ENCODE peak calls at places on chromosome 14, in seven cellular contexts. F is neural crest cell; S is occipital lobe; P is stimulated activated CD4-positive, alpha-beta T cell treated with anti-CD3 and anti-CD28 coated beads, Interleukin-1b, Interleukin-23, amount 100 ng/mL, for 1 hour; U is MCF 10A; M is T-helper 2 cell; Y is stimulated activated CD8-positive, alpha-beta memory T cell treated with anti-CD3 and anti-CD28 coated beads, Interleukin-2, amount 100 ng/mL, for 1 hour. N is an unnamed sample.

GRCh38 chr14:65769151-65769550 is 356.6 kb downstream of the FUT8 start:
- DNase-seq in F (no peak), M (no peak), U (no peak), P (no peak), Y (no peak), S (peak; percentile 4), N (no peak)

GRCh38 chr14:23725980-23726746 is 90.0 kb downstream of the DHRS2 start:
- DNase-seq in P (no peak), Y (no peak), S (no peak), M (no peak), U (no peak), F (no peak), N (no peak)

GRCh38 chr14:79483472-79483871 is 727.8 kb downstream of the DIO2 start:
- DNase-seq in U (no peak), S (peak; percentile 13), M (no peak), P (no peak), F (no peak), Y (no peak), N (no peak)

GRCh38 chr14:94542111-94542810 is 19.0 kb upstream of the SERPINA4 start:
- DNase-seq in Y (no peak), S (no peak), M (no peak), U (peak; percentile 57), F (no peak), P (no peak), N (peak; percentile 69)

GRCh38 chr14:52032196-52032865 is 36.5 kb downstream of the NID2 start:
- DNase-seq in P (no peak), M (no peak), F (no peak), Y (no peak), U (no peak), S (no peak), N (no peak)

GRCh38 chr14:34212574-34212973 is 249.5 kb downstream of the SPTSSA start:
- DNase-seq in Y (no peak), P (no peak), S (no peak), M (peak; percentile 89), U (no peak), F (no peak), N (no peak)

GRCh38 chr14:72651715-72652114 is 242.2 kb downstream of the DPF3 start:
- DNase-seq in U (no peak), F (no peak), S (no peak), Y (no peak), M (no peak), P (no peak), N (no peak)

GRCh38 chr14:31133133-31133532 is 74.5 kb downstream of the HECTD1 start:
- DNase-seq in F (no peak), Y (no peak), P (no peak), U (no peak), M (no peak), S (no peak), N (no peak)

GRCh38 chr14:92528486-92529100 is 15.0 kb downstream of the RIN3 start:
- DNase-seq in P (no peak), M (no peak), F (no peak), Y (no peak), U (no peak), S (no peak), N (no peak)

GRCh38 chr14:82420874-82421273 is 887.2 kb upstream of the SEL1L start:
- DNase-seq in Y (no peak), U (no peak), M (no peak), F (no peak), S (no peak), P (no peak), N (no peak)

GRCh38 chr14:77603654-77604270 is 12.7 kb downstream of the SPTLC2 start:
- DNase-seq in F (no peak), Y (no peak), M (no peak), U (no peak), P (no peak), S (no peak), N (no peak)

GRCh38 chr14:61192970-61193369 is 88.2 kb downstream of the TMEM30B start:
- DNase-seq in S (no peak), P (no peak), M (no peak), Y (no peak), U (no peak), F (no peak), N (no peak)

GRCh38 chr14:70649803-70650202 is 8.1 kb downstream of the TTC9 start:
- DNase-seq in P (no peak), F (no peak), S (no peak), M (no peak), Y (no peak), U (peak; percentile 20), N (no peak)

N was measured in keratinocyte.